ENCODE peak calls at places on chromosome 4, in four cellular contexts. G is bronchial epithelial cell, B is coronary artery, I is heart left ventricle. O is an unnamed sample.

GRCh38 chr4:1784395-1784788 is 8.7 kb upstream of the FGFR3 start:
- DNase-seq in G (no peak), B (no peak), I (no peak), O (no peak)

GRCh38 chr4:76704133-76704881 is 193.6 kb downstream of the SOWAHB start:
- DNase-seq in G (peak), B (no peak), I (no peak), O (no peak)

GRCh38 chr4:183422962-183423653 is 21.3 kb upstream of the CDKN2AIP start:
- DNase-seq in G (peak), B (no peak), I (no peak), O (no peak)

GRCh38 chr4:16225996-16226815 is at the start of gene TAPT1:
- DNase-seq in G (no peak), B (peak), I (peak), O (peak)

GRCh38 chr4:5399790-5400421 is 308.5 kb downstream of the EVC2 start:
- DNase-seq in G (peak), B (no peak), I (no peak), O (no peak)

GRCh38 chr4:146638801-146639351 is at the start of gene POU4F2:
- DNase-seq in G (no peak), B (no peak), I (no peak), O (no peak)

GRCh38 chr4:126071346-126072333 is 756.9 kb downstream of the FAT4 start:
- DNase-seq in G (peak), B (no peak), I (no peak), O (no peak)

GRCh38 chr4:150280975-150281374 is 202.7 kb downstream of the DCLK2 start:
- DNase-seq in G (no peak), B (no peak), I (no peak), O (no peak)

GRCh38 chr4:15253346-15253745 is 174.5 kb upstream of the C1QTNF7 start:
- DNase-seq in G (no peak), B (no peak), I (no peak), O (no peak)

GRCh38 chr4:121408-122084 is 2.8 kb upstream of the ZNF718 start:
- DNase-seq in G (no peak), B (no peak), I (no peak), O (peak)

GRCh38 chr4:11367371-11367770 is 61.3 kb downstream of the HS3ST1 start:
- DNase-seq in G (peak), B (no peak), I (peak), O (no peak)

GRCh38 chr4:6381571-6382123 is 90.8 kb downstream of the PPP2R2C start:
- DNase-seq in G (no peak), B (no peak), I (no peak), O (no peak)

GRCh38 chr4:73853246-73853704 is at the start of gene PF4V1:
- DNase-seq in G (no peak), B (no peak), I (no peak), O (no peak)

GRCh38 chr4:8039290-8039689 is 99.6 kb upstream of the AFAP1 start:
- DNase-seq in G (no peak), B (no peak), I (no peak), O (no peak)